ENCODE peak calls at places on chromosomes 12 and 14, in six cellular contexts. R, N, O, M, Z and T are unnamed samples.

GRCh38 chr14:32509632-32510187 is 180.6 kb downstream of the AKAP6 start:
- DNase-seq in R (no peak), N (no peak), O (peak), M (no peak), Z (no peak), T (no peak)

GRCh38 chr12:8697120-8697475 is 693 bp upstream of the RIMKLB start:
- DNase-seq in R (no peak), N (no peak), O (peak), M (peak), Z (no peak), T (no peak)

GRCh38 chr12:114913871-114914801 is 230.2 kb upstream of the TBX3 start:
- DNase-seq in R (no peak), N (no peak), O (no peak), M (no peak), Z (no peak), T (no peak)

GRCh38 chr14:75441731-75442130 is 13.9 kb downstream of the JDP2 start:
- DNase-seq in R (no peak), N (no peak), O (no peak), M (no peak), Z (no peak), T (no peak)

GRCh38 chr14:58633831-58634230 is 3.9 kb upstream of the DACT1 start:
- DNase-seq in R (no peak), N (no peak), O (no peak), M (no peak), Z (no peak), T (no peak)

GRCh38 chr14:100144996-100145646 is 14.3 kb downstream of the DEGS2 start:
- DNase-seq in R (no peak), N (no peak), O (no peak), M (no peak), Z (no peak), T (no peak)

GRCh38 chr14:71698698-71699097 is 233.5 kb upstream of the RGS6 start:
- DNase-seq in R (no peak), N (no peak), O (no peak), M (no peak), Z (no peak), T (no peak)

GRCh38 chr12:104460041-104460757 is 3.5 kb downstream of the CHST11 start:
- DNase-seq in R (no peak), N (no peak), O (no peak), M (no peak), Z (no peak), T (no peak)

GRCh38 chr12:64931981-64932380 is 107.5 kb downstream of the TBC1D30 start:
- DNase-seq in R (no peak), N (no peak), O (no peak), M (no peak), Z (no peak), T (no peak)

GRCh38 chr12:89525002-89525823 is 617 bp upstream of the GALNT4 start:
- DNase-seq in R (no peak), N (peak), O (no peak), M (peak), Z (peak), T (peak)

GRCh38 chr14:59657769-59658168 is 81.2 kb upstream of the CCDC175 start:
- DNase-seq in R (no peak), N (no peak), O (no peak), M (no peak), Z (no peak), T (no peak)

GRCh38 chr14:98952595-98953325 is 319.2 kb downstream of the BCL11B start:
- DNase-seq in R (no peak), N (no peak), O (peak), M (no peak), Z (no peak), T (no peak)

GRCh38 chr12:112900298-112901145 is 6.2 kb upstream of the OAS1 start:
- DNase-seq in R (no peak), N (peak), O (peak), M (no peak), Z (peak), T (no peak)

GRCh38 chr14:67335781-67336180 is 23.8 kb downstream of the ATP6V1D start:
- DNase-seq in R (no peak), N (no peak), O (peak), M (no peak), Z (no peak), T (no peak)

GRCh38 chr12:93106910-93107309 is 177.8 kb upstream of the EEA1 start:
- DNase-seq in R (no peak), N (no peak), O (no peak), M (no peak), Z (no peak), T (no peak)

GRCh38 chr12:19115285-19115684 is 14.2 kb upstream of the PLEKHA5 start:
- DNase-seq in R (no peak), N (no peak), O (no peak), M (no peak), Z (no peak), T (no peak)

GRCh38 chr12:88187571-88187970 is 45.5 kb downstream of the TMTC3 start:
- DNase-seq in R (no peak), N (no peak), O (no peak), M (no peak), Z (no peak), T (no peak)

GRCh38 chr12:105226219-105226618 is 9.8 kb downstream of the APPL2 start:
- DNase-seq in R (no peak), N (no peak), O (peak), M (no peak), Z (no peak), T (peak)

GRCh38 chr12:57166971-57167371 is 19.6 kb upstream of the LRP1-AS start:
- DNase-seq in R (no peak), N (no peak), O (no peak), M (no peak), Z (no peak), T (no peak)

GRCh38 chr12:81610955-81611889 is 147.9 kb downstream of the PPFIA2 start:
- DNase-seq in R (no peak), N (no peak), O (peak), M (no peak), Z (no peak), T (no peak)

GRCh38 chr14:54567224-54567633 is 301 bp downstream of the SAMD4A start:
- DNase-seq in R (no peak), N (peak), O (peak), M (no peak), Z (no peak), T (peak)

GRCh38 chr14:23513466-23514008 is 38.0 kb downstream of the ZFHX2 start:
- DNase-seq in R (no peak), N (no peak), O (no peak), M (no peak), Z (no peak), T (no peak)

GRCh38 chr14:71143391-71144290 is 236.4 kb downstream of the PCNX1 start:
- DNase-seq in R (no peak), N (no peak), O (peak), M (no peak), Z (no peak), T (no peak)

GRCh38 chr12:33115716-33116115 is 219.1 kb upstream of the PKP2 start:
- DNase-seq in R (no peak), N (no peak), O (no peak), M (no peak), Z (no peak), T (no peak)

GRCh38 chr12:131734336-131735152 is 23.7 kb downstream of the SFSWAP start:
- DNase-seq in R (no peak), N (no peak), O (no peak), M (no peak), Z (no peak), T (no peak)

GRCh38 chr14:75875958-75876357 is 105.8 kb downstream of the TGFB3 start:
- DNase-seq in R (no peak), N (no peak), O (no peak), M (no peak), Z (no peak), T (no peak)

GRCh38 chr12:26340649-26341048 is 145.3 kb downstream of the SSPN start:
- DNase-seq in R (no peak), N (no peak), O (peak), M (no peak), Z (no peak), T (no peak)

GRCh38 chr12:54125950-54126695 is 62.7 kb downstream of the SMUG1 start:
- DNase-seq in R (no peak), N (peak), O (no peak), M (no peak), Z (no peak), T (peak)